ENCODE peak calls at places on chromosomes 3 and 15, in eight cellular contexts. S, A, I, O, R, M, Z and C are unnamed samples.

GRCh38 chr15:35583863-35584528 is 38.0 kb upstream of the DPH6 start:
- DNase-seq in S (peak), A (no peak), I (peak), O (no peak), R (no peak), M (no peak), Z (no peak), C (no peak)

GRCh38 chr3:127915115-127915936 is at the start of gene KBTBD12:
- DNase-seq in S (no peak), A (no peak), I (no peak), O (no peak), R (peak), M (no peak), Z (no peak), C (no peak)

GRCh38 chr3:176759815-176760506 is 437.3 kb downstream of the TBL1XR1 start:
- DNase-seq in S (no peak), A (no peak), I (no peak), O (no peak), R (no peak), M (no peak), Z (no peak), C (no peak)

GRCh38 chr3:129579991-129580390 is 26.5 kb downstream of the PLXND1 start:
- DNase-seq in S (no peak), A (no peak), I (no peak), O (no peak), R (no peak), M (no peak), Z (no peak), C (no peak)

GRCh38 chr15:76787273-76787672 is 117.9 kb downstream of the SCAPER start:
- DNase-seq in S (no peak), A (no peak), I (no peak), O (no peak), R (no peak), M (no peak), Z (no peak), C (no peak)

GRCh38 chr3:141625506-141625905 is 112.6 kb upstream of the RNF7 start:
- DNase-seq in S (peak), A (no peak), I (peak), O (no peak), R (no peak), M (no peak), Z (no peak), C (no peak)

GRCh38 chr3:126050626-126051025 is 33.3 kb downstream of the SLC41A3 start:
- DNase-seq in S (no peak), A (no peak), I (no peak), O (no peak), R (no peak), M (no peak), Z (no peak), C (no peak)

GRCh38 chr3:47512416-47513124 is 942 bp downstream of the ELP6 start:
- DNase-seq in S (peak), A (no peak), I (peak), O (peak), R (no peak), M (peak), Z (no peak), C (no peak)

GRCh38 chr3:72659609-72660008 is 188.6 kb downstream of the SHQ1 start:
- DNase-seq in S (no peak), A (peak), I (no peak), O (no peak), R (no peak), M (peak), Z (no peak), C (no peak)

GRCh38 chr3:159814161-159814560 is 174.5 kb upstream of the IL12A start:
- DNase-seq in S (no peak), A (no peak), I (no peak), O (no peak), R (peak), M (no peak), Z (no peak), C (no peak)

GRCh38 chr15:48384616-48385015 is 53.4 kb downstream of the DUT start:
- DNase-seq in S (no peak), A (no peak), I (peak), O (no peak), R (no peak), M (no peak), Z (no peak), C (no peak)

GRCh38 chr15:84552896-84553295 is 47.9 kb upstream of the ZSCAN2 start:
- DNase-seq in S (peak), A (no peak), I (no peak), O (no peak), R (no peak), M (no peak), Z (no peak), C (no peak)

GRCh38 chr3:115885621-115886020 is 262.3 kb downstream of the GAP43 start:
- DNase-seq in S (peak), A (no peak), I (peak), O (no peak), R (no peak), M (no peak), Z (no peak), C (no peak)

GRCh38 chr3:48468329-48468731 is 21.8 kb downstream of the ATRIP start:
- DNase-seq in S (no peak), A (no peak), I (no peak), O (no peak), R (no peak), M (no peak), Z (no peak), C (no peak)